ENCODE peak calls at places on chromosome 4, in five cellular contexts. One of them, this sample, is unnamed.

GRCh38 chr4:38302910-38303309 is 342.7 kb downstream of the PTTG2 start:
- DNase-seq in heart left ventricle: no peak
- DNase-seq in IMR-90: no peak
- DNase-seq in left ventricle myocardium inferior: no peak
- DNase-seq in H9: no peak
- DNase-seq in this sample: no peak

GRCh38 chr4:43732829-43733426 is 715.7 kb downstream of the KCTD8 start:
- DNase-seq in heart left ventricle: no peak
- DNase-seq in IMR-90: no peak
- DNase-seq in left ventricle myocardium inferior: no peak
- DNase-seq in H9: no peak
- DNase-seq in this sample: no peak

GRCh38 chr4:76996445-76996844 is 46.9 kb downstream of the SEPTIN11 start:
- DNase-seq in heart left ventricle: no peak
- DNase-seq in IMR-90: no peak
- DNase-seq in left ventricle myocardium inferior: no peak
- DNase-seq in H9: no peak
- DNase-seq in this sample: no peak

GRCh38 chr4:159027535-159027934 is 75.3 kb upstream of the RAPGEF2 start:
- DNase-seq in heart left ventricle: no peak
- DNase-seq in IMR-90: peak; percentile 20
- DNase-seq in left ventricle myocardium inferior: no peak
- DNase-seq in H9: no peak
- DNase-seq in this sample: no peak

GRCh38 chr4:144712775-144713174 is 66.8 kb downstream of the HHIP start:
- DNase-seq in heart left ventricle: no peak
- DNase-seq in IMR-90: peak; percentile 87
- DNase-seq in left ventricle myocardium inferior: no peak
- DNase-seq in H9: no peak
- DNase-seq in this sample: no peak

GRCh38 chr4:95178938-95179337 is 369.8 kb downstream of the UNC5C start:
- DNase-seq in heart left ventricle: no peak
- DNase-seq in IMR-90: no peak
- DNase-seq in left ventricle myocardium inferior: no peak
- DNase-seq in H9: no peak
- DNase-seq in this sample: no peak

GRCh38 chr4:120862432-120862831 is 60.1 kb downstream of the PRDM5 start:
- DNase-seq in heart left ventricle: no peak
- DNase-seq in IMR-90: no peak
- DNase-seq in left ventricle myocardium inferior: no peak
- DNase-seq in H9: no peak
- DNase-seq in this sample: no peak

GRCh38 chr4:71832049-71832448 is 48.2 kb upstream of the GC start:
- DNase-seq in heart left ventricle: no peak
- DNase-seq in IMR-90: no peak
- DNase-seq in left ventricle myocardium inferior: no peak
- DNase-seq in H9: no peak
- DNase-seq in this sample: no peak

GRCh38 chr4:79576480-79576803 is 168.4 kb upstream of the GK2 start:
- DNase-seq in heart left ventricle: no peak
- DNase-seq in IMR-90: peak; percentile 18
- DNase-seq in left ventricle myocardium inferior: no peak
- DNase-seq in H9: no peak
- DNase-seq in this sample: no peak

GRCh38 chr4:152255437-152255836 is 280.5 kb downstream of the FBXW7 start:
- DNase-seq in heart left ventricle: no peak
- DNase-seq in IMR-90: peak; percentile 27
- DNase-seq in left ventricle myocardium inferior: no peak
- DNase-seq in H9: no peak
- DNase-seq in this sample: peak; percentile 52
- H3K4me1 ChIP-seq in heart left ventricle: no peaks in the 10 kb centered on the region
- H3K4me1 ChIP-seq in IMR-90: peaks cover 18% of the 10 kb centered on the region
- H3K4me1 ChIP-seq in left ventricle myocardium inferior: peaks cover 38% of the 10 kb centered on the region
- H3K4me1 ChIP-seq in H9: peaks cover 4% of the 10 kb centered on the region
- H3K4me1 ChIP-seq in this sample: peaks cover 37% of the 10 kb centered on the region

DNA sequence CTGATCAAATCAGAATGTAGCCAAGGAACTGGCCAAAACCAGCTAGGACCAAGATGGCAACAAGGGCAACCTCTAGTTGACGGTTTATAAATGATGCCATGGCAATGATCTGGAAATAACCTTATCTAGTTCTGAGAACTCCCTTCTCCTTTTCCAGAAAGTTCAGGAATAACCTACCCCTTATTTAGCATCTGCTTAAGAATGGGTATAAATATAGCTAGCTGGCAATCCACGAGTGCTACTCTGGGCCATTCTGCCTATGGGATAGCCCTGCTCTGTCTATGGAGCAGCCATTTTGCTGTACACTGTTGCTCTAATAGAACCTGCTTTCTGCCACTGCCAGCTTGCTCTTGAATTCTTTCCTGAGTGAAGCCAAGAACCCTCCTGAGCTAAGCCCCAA is 184.4 kb upstream of the TBC1D9 start:
- DNase-seq in heart left ventricle: no peak
- DNase-seq in IMR-90: no peak
- DNase-seq in left ventricle myocardium inferior: no peak
- DNase-seq in H9: no peak
- DNase-seq in this sample: no peak
- H3K4me1 ChIP-seq in heart left ventricle: peaks cover 16% of the 10 kb centered on the region
- H3K4me1 ChIP-seq in IMR-90: peaks cover 11% of the 10 kb centered on the region
- H3K4me1 ChIP-seq in left ventricle myocardium inferior: peaks cover 70% of the 10 kb centered on the region
- H3K4me1 ChIP-seq in H9: no peaks in the 10 kb centered on the region
- H3K4me1 ChIP-seq in this sample: no peaks in the 10 kb centered on the region

DNA sequence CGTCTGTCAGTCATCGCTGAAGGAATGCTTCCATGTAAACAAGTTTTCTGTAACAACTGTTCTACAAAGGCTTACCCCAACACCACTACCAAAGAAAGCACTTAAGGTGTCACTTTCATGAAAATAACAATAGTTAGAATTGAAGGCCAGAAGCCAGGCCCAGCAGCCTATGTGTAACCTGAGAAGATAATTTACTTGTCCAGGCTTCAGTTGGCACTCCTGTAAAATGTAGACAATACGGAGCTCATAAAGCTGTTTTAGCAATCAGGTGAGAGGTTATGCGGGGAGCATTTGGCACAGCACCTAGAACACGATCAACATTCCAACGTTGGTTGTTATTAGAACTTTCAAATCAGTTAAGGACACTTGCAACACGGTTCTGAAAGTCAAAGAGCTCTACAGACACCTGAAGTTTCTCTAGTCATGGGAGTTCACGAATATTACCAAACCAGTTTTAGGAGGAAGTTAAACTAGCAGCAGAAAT is 15.7 kb downstream of the ADGRA3 start:
- DNase-seq in heart left ventricle: no peak
- DNase-seq in IMR-90: no peak
- DNase-seq in left ventricle myocardium inferior: peak; percentile 21
- DNase-seq in H9: no peak
- DNase-seq in this sample: no peak
- H3K4me1 ChIP-seq in heart left ventricle: no peaks in the 10 kb centered on the region
- H3K4me1 ChIP-seq in IMR-90: peaks cover 4% of the 10 kb centered on the region
- H3K4me1 ChIP-seq in left ventricle myocardium inferior: peaks cover 21% of the 10 kb centered on the region
- H3K4me1 ChIP-seq in H9: peaks cover 17% of the 10 kb centered on the region
- H3K4me1 ChIP-seq in this sample: no peaks in the 10 kb centered on the region

DNA sequence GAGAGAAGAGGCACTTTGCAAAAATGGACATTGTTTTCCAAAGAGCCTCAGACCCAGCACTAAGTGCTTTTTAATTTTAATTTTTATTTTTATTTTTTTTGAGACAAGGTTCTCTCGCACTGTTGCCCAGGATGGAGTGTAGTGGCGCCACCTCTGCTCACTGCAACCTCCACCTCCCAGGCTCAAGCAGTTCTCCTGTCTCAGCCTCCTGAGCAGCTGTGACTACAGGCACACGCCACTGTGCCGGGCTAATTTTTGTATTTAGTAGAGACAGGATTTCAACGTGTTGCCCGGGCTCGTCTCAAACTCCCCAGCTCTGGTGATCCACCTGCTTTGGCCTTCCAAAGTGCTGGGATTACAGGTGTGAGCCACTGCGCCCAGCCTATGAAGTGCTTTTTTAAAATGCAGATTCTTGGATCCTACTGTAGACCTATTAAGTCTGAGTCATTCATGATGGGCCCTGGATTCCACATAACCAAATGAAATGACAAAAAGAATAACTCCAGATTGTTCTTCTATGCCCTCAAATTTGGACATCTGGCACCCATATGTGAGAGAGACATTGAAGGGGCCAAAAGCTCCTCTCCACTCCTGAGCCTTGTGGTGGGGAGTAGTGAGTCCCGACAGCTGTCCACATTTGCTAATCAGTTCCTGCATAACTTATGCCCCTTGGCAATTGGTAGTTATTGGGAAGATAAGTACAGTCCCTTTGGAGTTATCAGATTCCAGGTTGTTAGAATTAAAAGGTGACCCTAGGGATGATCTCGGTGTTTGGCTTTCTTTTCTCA is 3.6 kb downstream of the NOCT start:
- DNase-seq in heart left ventricle: no peak
- DNase-seq in IMR-90: peak; percentile 85
- DNase-seq in left ventricle myocardium inferior: no peak
- DNase-seq in H9: no peak
- DNase-seq in this sample: no peak
- H3K4me1 ChIP-seq in heart left ventricle: peaks cover 4% of the 10 kb centered on the region
- H3K4me1 ChIP-seq in IMR-90: peaks cover 21% of the 10 kb centered on the region
- H3K4me1 ChIP-seq in left ventricle myocardium inferior: peaks cover 40% of the 10 kb centered on the region
- H3K4me1 ChIP-seq in H9: peaks cover 8% of the 10 kb centered on the region
- H3K4me1 ChIP-seq in this sample: peaks cover 7% of the 10 kb centered on the region

GRCh38 chr4:126776361-126776760 is 856.4 kb upstream of the INTU start:
- DNase-seq in heart left ventricle: no peak
- DNase-seq in IMR-90: no peak
- DNase-seq in left ventricle myocardium inferior: no peak
- DNase-seq in H9: no peak
- DNase-seq in this sample: no peak

GRCh38 chr4:126778348-126778747 is 854.4 kb upstream of the INTU start:
- DNase-seq in heart left ventricle: no peak
- DNase-seq in IMR-90: peak; percentile 83
- DNase-seq in left ventricle myocardium inferior: no peak
- DNase-seq in H9: no peak
- DNase-seq in this sample: no peak

GRCh38 chr4:126779446-126780166 is 853.2 kb upstream of the INTU start:
- DNase-seq in heart left ventricle: no peak
- DNase-seq in IMR-90: no peak
- DNase-seq in left ventricle myocardium inferior: no peak
- DNase-seq in H9: no peak
- DNase-seq in this sample: no peak

GRCh38 chr4:126777649-126778048 is 855.1 kb upstream of the INTU start:
- DNase-seq in heart left ventricle: no peak
- DNase-seq in IMR-90: peak; percentile 94
- DNase-seq in left ventricle myocardium inferior: no peak
- DNase-seq in H9: no peak
- DNase-seq in this sample: no peak

GRCh38 chr4:126779001-126779400 is 853.8 kb upstream of the INTU start:
- DNase-seq in heart left ventricle: no peak
- DNase-seq in IMR-90: no peak
- DNase-seq in left ventricle myocardium inferior: no peak
- DNase-seq in H9: no peak
- DNase-seq in this sample: no peak
- H3K4me1 ChIP-seq in heart left ventricle: no peaks in the 10 kb centered on the region
- H3K4me1 ChIP-seq in IMR-90: peaks cover 8% of the 10 kb centered on the region
- H3K4me1 ChIP-seq in left ventricle myocardium inferior: no peaks in the 10 kb centered on the region
- H3K4me1 ChIP-seq in H9: no peaks in the 10 kb centered on the region
- H3K4me1 ChIP-seq in this sample: no peaks in the 10 kb centered on the region

GRCh38 chr4:2789801-2790582 is 2.9 kb upstream of the SH3BP2 start:
- DNase-seq in heart left ventricle: no peak
- DNase-seq in IMR-90: no peak
- DNase-seq in left ventricle myocardium inferior: no peak
- DNase-seq in H9: no peak
- DNase-seq in this sample: no peak

GRCh38 chr4:2792396-2792710 is 532 bp upstream of the SH3BP2 start:
- DNase-seq in heart left ventricle: no peak
- DNase-seq in IMR-90: no peak
- DNase-seq in left ventricle myocardium inferior: no peak
- DNase-seq in H9: no peak
- DNase-seq in this sample: no peak

GRCh38 chr4:2789351-2789750 is 3.5 kb upstream of the SH3BP2 start:
- DNase-seq in heart left ventricle: no peak
- DNase-seq in IMR-90: no peak
- DNase-seq in left ventricle myocardium inferior: no peak
- DNase-seq in H9: no peak
- DNase-seq in this sample: no peak

GRCh38 chr4:2791518-2792395 is 1.1 kb upstream of the SH3BP2 start:
- DNase-seq in heart left ventricle: no peak
- DNase-seq in IMR-90: no peak
- DNase-seq in left ventricle myocardium inferior: peak; percentile 28
- DNase-seq in H9: no peak
- DNase-seq in this sample: no peak

DNA sequence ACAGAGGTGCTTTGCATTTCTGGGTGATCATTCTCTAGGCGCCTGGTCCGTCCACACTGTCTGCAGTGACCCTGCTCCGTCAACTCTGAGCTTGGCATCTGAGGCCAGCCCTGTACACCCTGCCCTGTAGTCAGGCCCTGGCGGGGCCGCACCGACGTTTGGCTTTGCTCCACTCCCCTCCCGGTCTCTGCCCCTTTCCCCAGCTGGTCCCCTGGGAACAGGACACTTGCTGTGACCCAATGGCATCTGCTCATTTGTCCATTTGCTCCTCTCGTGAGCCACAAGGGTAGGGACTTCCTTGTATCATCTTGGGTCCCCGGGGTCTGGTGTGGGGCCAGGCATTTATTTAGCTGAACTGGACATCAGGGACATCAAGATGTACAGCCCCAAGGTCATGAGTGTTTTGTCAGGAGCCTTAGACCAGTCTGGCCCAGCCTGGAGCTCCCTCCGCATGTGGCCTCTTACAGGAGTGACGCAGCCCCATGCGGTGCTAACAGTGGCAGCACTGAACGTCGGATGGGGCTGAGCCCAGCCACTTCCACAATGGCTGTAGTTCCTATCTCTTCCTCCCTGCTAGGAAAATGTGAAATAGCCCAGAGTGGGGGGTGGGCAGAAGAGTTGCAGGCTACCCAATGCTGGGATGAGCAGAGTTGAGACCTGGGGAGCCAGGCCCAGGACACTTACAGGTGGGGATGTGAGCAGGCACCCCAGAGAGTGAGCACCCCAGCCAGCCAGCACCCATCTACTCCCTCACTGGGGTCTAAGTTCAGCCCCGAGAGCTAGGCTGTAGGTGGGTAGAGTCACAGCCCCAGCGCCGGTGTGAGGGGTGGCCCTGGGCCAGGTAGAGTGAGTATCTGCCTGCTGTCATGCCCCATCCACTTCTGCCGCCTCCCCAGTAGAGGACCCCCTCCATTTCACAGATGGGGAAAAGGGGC is 2.0 kb upstream of the SH3BP2 start:
- DNase-seq in heart left ventricle: peak; percentile 30
- DNase-seq in IMR-90: no peak
- DNase-seq in left ventricle myocardium inferior: no peak
- DNase-seq in H9: no peak
- DNase-seq in this sample: no peak
- H3K4me1 ChIP-seq in heart left ventricle: peaks cover 48% of the 10 kb centered on the region
- H3K4me1 ChIP-seq in IMR-90: peaks cover 20% of the 10 kb centered on the region
- H3K4me1 ChIP-seq in left ventricle myocardium inferior: peaks cover 81% of the 10 kb centered on the region
- H3K4me1 ChIP-seq in H9: no peaks in the 10 kb centered on the region
- H3K4me1 ChIP-seq in this sample: peaks cover 34% of the 10 kb centered on the region